ENCODE peak calls at places on chromosomes 4 and X, in six cellular contexts. One of them, this sample, is unnamed.

GRCh38 chr4:120830204-120830603 is 92.3 kb downstream of the PRDM5 start:
- DNase-seq in activated T-helper 1 cell treated with anti-CD3 and anti-CD28 coated beads, Interleukin-12 subunit alpha, Interleukin-12 subunit beta, Interleukin-2, Interleukin-4 antibody, amounts not matched to agents 30 ng/mL and 10 ng/mL and 1 ng/mL, durations not matched to agents 14 hours and 24 hours and 36 hours: no peak
- DNase-seq in MG63: no peak
- DNase-seq in neuronal stem cell: no peak
- DNase-seq in activated CD4-positive, alpha-beta T cell treated with anti-CD3 and anti-CD28 coated beads for 36 hours: no peak
- DNase-seq in T-helper 9 cell: no peak
- DNase-seq in this sample: no peak

GRCh38 chr4:102606846-102607440 is 105.8 kb downstream of the NFKB1 start:
- DNase-seq in activated T-helper 1 cell treated with anti-CD3 and anti-CD28 coated beads, Interleukin-12 subunit alpha, Interleukin-12 subunit beta, Interleukin-2, Interleukin-4 antibody, amounts not matched to agents 30 ng/mL and 10 ng/mL and 1 ng/mL, durations not matched to agents 14 hours and 24 hours and 36 hours: no peak
- DNase-seq in MG63: no peak
- DNase-seq in neuronal stem cell: no peak
- DNase-seq in activated CD4-positive, alpha-beta T cell treated with anti-CD3 and anti-CD28 coated beads for 36 hours: no peak
- DNase-seq in T-helper 9 cell: no peak
- DNase-seq in this sample: no peak

GRCh38 chrX:57289089-57289488 is 2.6 kb downstream of the FAAH2 start:
- DNase-seq in activated T-helper 1 cell treated with anti-CD3 and anti-CD28 coated beads, Interleukin-12 subunit alpha, Interleukin-12 subunit beta, Interleukin-2, Interleukin-4 antibody, amounts not matched to agents 30 ng/mL and 10 ng/mL and 1 ng/mL, durations not matched to agents 14 hours and 24 hours and 36 hours: no peak
- DNase-seq in MG63: no peak
- DNase-seq in neuronal stem cell: no peak
- DNase-seq in activated CD4-positive, alpha-beta T cell treated with anti-CD3 and anti-CD28 coated beads for 36 hours: no peak
- DNase-seq in T-helper 9 cell: no peak
- DNase-seq in this sample: no peak

GRCh38 chrX:50469206-50469605 is 1.4 kb downstream of the DGKK start:
- DNase-seq in activated T-helper 1 cell treated with anti-CD3 and anti-CD28 coated beads, Interleukin-12 subunit alpha, Interleukin-12 subunit beta, Interleukin-2, Interleukin-4 antibody, amounts not matched to agents 30 ng/mL and 10 ng/mL and 1 ng/mL, durations not matched to agents 14 hours and 24 hours and 36 hours: no peak
- DNase-seq in MG63: no peak
- DNase-seq in neuronal stem cell: no peak
- DNase-seq in activated CD4-positive, alpha-beta T cell treated with anti-CD3 and anti-CD28 coated beads for 36 hours: no peak
- DNase-seq in T-helper 9 cell: no peak
- DNase-seq in this sample: no peak

GRCh38 chr4:13918110-13918509 is 290.6 kb upstream of the BOD1L1 start:
- DNase-seq in activated T-helper 1 cell treated with anti-CD3 and anti-CD28 coated beads, Interleukin-12 subunit alpha, Interleukin-12 subunit beta, Interleukin-2, Interleukin-4 antibody, amounts not matched to agents 30 ng/mL and 10 ng/mL and 1 ng/mL, durations not matched to agents 14 hours and 24 hours and 36 hours: no peak
- DNase-seq in MG63: peak
- DNase-seq in neuronal stem cell: no peak
- DNase-seq in activated CD4-positive, alpha-beta T cell treated with anti-CD3 and anti-CD28 coated beads for 36 hours: no peak
- DNase-seq in T-helper 9 cell: no peak
- DNase-seq in this sample: no peak

GRCh38 chr4:78154972-78155371 is 97.8 kb downstream of the FRAS1 start:
- DNase-seq in activated T-helper 1 cell treated with anti-CD3 and anti-CD28 coated beads, Interleukin-12 subunit alpha, Interleukin-12 subunit beta, Interleukin-2, Interleukin-4 antibody, amounts not matched to agents 30 ng/mL and 10 ng/mL and 1 ng/mL, durations not matched to agents 14 hours and 24 hours and 36 hours: no peak
- DNase-seq in MG63: no peak
- DNase-seq in neuronal stem cell: no peak
- DNase-seq in activated CD4-positive, alpha-beta T cell treated with anti-CD3 and anti-CD28 coated beads for 36 hours: no peak
- DNase-seq in T-helper 9 cell: no peak
- DNase-seq in this sample: no peak

GRCh38 chr4:88575222-88575621 is 17.1 kb upstream of the HERC3 start:
- DNase-seq in activated T-helper 1 cell treated with anti-CD3 and anti-CD28 coated beads, Interleukin-12 subunit alpha, Interleukin-12 subunit beta, Interleukin-2, Interleukin-4 antibody, amounts not matched to agents 30 ng/mL and 10 ng/mL and 1 ng/mL, durations not matched to agents 14 hours and 24 hours and 36 hours: no peak
- DNase-seq in MG63: no peak
- DNase-seq in neuronal stem cell: no peak
- DNase-seq in activated CD4-positive, alpha-beta T cell treated with anti-CD3 and anti-CD28 coated beads for 36 hours: no peak
- DNase-seq in T-helper 9 cell: no peak
- DNase-seq in this sample: no peak

GRCh38 chrX:150052226-150052625 is 113.9 kb upstream of the EOLA2 start:
- DNase-seq in activated T-helper 1 cell treated with anti-CD3 and anti-CD28 coated beads, Interleukin-12 subunit alpha, Interleukin-12 subunit beta, Interleukin-2, Interleukin-4 antibody, amounts not matched to agents 30 ng/mL and 10 ng/mL and 1 ng/mL, durations not matched to agents 14 hours and 24 hours and 36 hours: no peak
- DNase-seq in MG63: no peak
- DNase-seq in neuronal stem cell: no peak
- DNase-seq in activated CD4-positive, alpha-beta T cell treated with anti-CD3 and anti-CD28 coated beads for 36 hours: no peak
- DNase-seq in T-helper 9 cell: no peak
- DNase-seq in this sample: no peak

GRCh38 chr4:14952352-14952751 is 49.9 kb upstream of the CPEB2 start:
- DNase-seq in activated T-helper 1 cell treated with anti-CD3 and anti-CD28 coated beads, Interleukin-12 subunit alpha, Interleukin-12 subunit beta, Interleukin-2, Interleukin-4 antibody, amounts not matched to agents 30 ng/mL and 10 ng/mL and 1 ng/mL, durations not matched to agents 14 hours and 24 hours and 36 hours: no peak
- DNase-seq in MG63: no peak
- DNase-seq in neuronal stem cell: no peak
- DNase-seq in activated CD4-positive, alpha-beta T cell treated with anti-CD3 and anti-CD28 coated beads for 36 hours: no peak
- DNase-seq in T-helper 9 cell: no peak
- DNase-seq in this sample: no peak

GRCh38 chr4:47383829-47384427 is 79.6 kb downstream of the COMMD8 start:
- DNase-seq in activated T-helper 1 cell treated with anti-CD3 and anti-CD28 coated beads, Interleukin-12 subunit alpha, Interleukin-12 subunit beta, Interleukin-2, Interleukin-4 antibody, amounts not matched to agents 30 ng/mL and 10 ng/mL and 1 ng/mL, durations not matched to agents 14 hours and 24 hours and 36 hours: no peak
- DNase-seq in MG63: no peak
- DNase-seq in neuronal stem cell: peak
- DNase-seq in activated CD4-positive, alpha-beta T cell treated with anti-CD3 and anti-CD28 coated beads for 36 hours: no peak
- DNase-seq in T-helper 9 cell: no peak
- DNase-seq in this sample: peak

GRCh38 chr4:67885727-67886126 is 1.9 kb upstream of the TMPRSS11D start:
- DNase-seq in activated T-helper 1 cell treated with anti-CD3 and anti-CD28 coated beads, Interleukin-12 subunit alpha, Interleukin-12 subunit beta, Interleukin-2, Interleukin-4 antibody, amounts not matched to agents 30 ng/mL and 10 ng/mL and 1 ng/mL, durations not matched to agents 14 hours and 24 hours and 36 hours: no peak
- DNase-seq in MG63: peak
- DNase-seq in neuronal stem cell: no peak
- DNase-seq in activated CD4-positive, alpha-beta T cell treated with anti-CD3 and anti-CD28 coated beads for 36 hours: no peak
- DNase-seq in T-helper 9 cell: no peak
- DNase-seq in this sample: no peak

GRCh38 chr4:2071912-2072867 is 13.1 kb downstream of the NAT8L start:
- DNase-seq in activated T-helper 1 cell treated with anti-CD3 and anti-CD28 coated beads, Interleukin-12 subunit alpha, Interleukin-12 subunit beta, Interleukin-2, Interleukin-4 antibody, amounts not matched to agents 30 ng/mL and 10 ng/mL and 1 ng/mL, durations not matched to agents 14 hours and 24 hours and 36 hours: no peak
- DNase-seq in MG63: no peak
- DNase-seq in neuronal stem cell: no peak
- DNase-seq in activated CD4-positive, alpha-beta T cell treated with anti-CD3 and anti-CD28 coated beads for 36 hours: no peak
- DNase-seq in T-helper 9 cell: no peak
- DNase-seq in this sample: no peak

GRCh38 chr4:179855471-179855870 is 2387.7 kb upstream of the TENM3 start:
- DNase-seq in activated T-helper 1 cell treated with anti-CD3 and anti-CD28 coated beads, Interleukin-12 subunit alpha, Interleukin-12 subunit beta, Interleukin-2, Interleukin-4 antibody, amounts not matched to agents 30 ng/mL and 10 ng/mL and 1 ng/mL, durations not matched to agents 14 hours and 24 hours and 36 hours: no peak
- DNase-seq in MG63: peak
- DNase-seq in neuronal stem cell: no peak
- DNase-seq in activated CD4-positive, alpha-beta T cell treated with anti-CD3 and anti-CD28 coated beads for 36 hours: no peak
- DNase-seq in T-helper 9 cell: no peak
- DNase-seq in this sample: no peak

GRCh38 chrX:150880808-150881165 is 17.7 kb downstream of the CD99L2 start:
- DNase-seq in activated T-helper 1 cell treated with anti-CD3 and anti-CD28 coated beads, Interleukin-12 subunit alpha, Interleukin-12 subunit beta, Interleukin-2, Interleukin-4 antibody, amounts not matched to agents 30 ng/mL and 10 ng/mL and 1 ng/mL, durations not matched to agents 14 hours and 24 hours and 36 hours: no peak
- DNase-seq in MG63: no peak
- DNase-seq in neuronal stem cell: no peak
- DNase-seq in activated CD4-positive, alpha-beta T cell treated with anti-CD3 and anti-CD28 coated beads for 36 hours: no peak
- DNase-seq in T-helper 9 cell: no peak
- DNase-seq in this sample: no peak

GRCh38 chrX:56994375-56995270 is 718 bp downstream of the SPIN3 start:
- DNase-seq in activated T-helper 1 cell treated with anti-CD3 and anti-CD28 coated beads, Interleukin-12 subunit alpha, Interleukin-12 subunit beta, Interleukin-2, Interleukin-4 antibody, amounts not matched to agents 30 ng/mL and 10 ng/mL and 1 ng/mL, durations not matched to agents 14 hours and 24 hours and 36 hours: no peak
- DNase-seq in MG63: no peak
- DNase-seq in neuronal stem cell: no peak
- DNase-seq in activated CD4-positive, alpha-beta T cell treated with anti-CD3 and anti-CD28 coated beads for 36 hours: no peak
- DNase-seq in T-helper 9 cell: no peak
- DNase-seq in this sample: no peak

GRCh38 chrX:69293776-69294601 is 128.7 kb upstream of the PJA1 start:
- DNase-seq in activated T-helper 1 cell treated with anti-CD3 and anti-CD28 coated beads, Interleukin-12 subunit alpha, Interleukin-12 subunit beta, Interleukin-2, Interleukin-4 antibody, amounts not matched to agents 30 ng/mL and 10 ng/mL and 1 ng/mL, durations not matched to agents 14 hours and 24 hours and 36 hours: no peak
- DNase-seq in MG63: no peak
- DNase-seq in neuronal stem cell: no peak
- DNase-seq in activated CD4-positive, alpha-beta T cell treated with anti-CD3 and anti-CD28 coated beads for 36 hours: no peak
- DNase-seq in T-helper 9 cell: no peak
- DNase-seq in this sample: no peak

GRCh38 chr4:166903408-166903807 is 330.9 kb downstream of the SPOCK3 start:
- DNase-seq in activated T-helper 1 cell treated with anti-CD3 and anti-CD28 coated beads, Interleukin-12 subunit alpha, Interleukin-12 subunit beta, Interleukin-2, Interleukin-4 antibody, amounts not matched to agents 30 ng/mL and 10 ng/mL and 1 ng/mL, durations not matched to agents 14 hours and 24 hours and 36 hours: no peak
- DNase-seq in MG63: no peak
- DNase-seq in neuronal stem cell: no peak
- DNase-seq in activated CD4-positive, alpha-beta T cell treated with anti-CD3 and anti-CD28 coated beads for 36 hours: no peak
- DNase-seq in T-helper 9 cell: no peak
- DNase-seq in this sample: no peak

GRCh38 chr4:10106421-10107039 is 10.1 kb downstream of the WDR1 start:
- DNase-seq in activated T-helper 1 cell treated with anti-CD3 and anti-CD28 coated beads, Interleukin-12 subunit alpha, Interleukin-12 subunit beta, Interleukin-2, Interleukin-4 antibody, amounts not matched to agents 30 ng/mL and 10 ng/mL and 1 ng/mL, durations not matched to agents 14 hours and 24 hours and 36 hours: peak
- DNase-seq in MG63: peak
- DNase-seq in neuronal stem cell: no peak
- DNase-seq in activated CD4-positive, alpha-beta T cell treated with anti-CD3 and anti-CD28 coated beads for 36 hours: peak
- DNase-seq in T-helper 9 cell: peak
- DNase-seq in this sample: no peak

GRCh38 chr4:67721317-67721769 is 20.4 kb upstream of the UBA6 start:
- DNase-seq in activated T-helper 1 cell treated with anti-CD3 and anti-CD28 coated beads, Interleukin-12 subunit alpha, Interleukin-12 subunit beta, Interleukin-2, Interleukin-4 antibody, amounts not matched to agents 30 ng/mL and 10 ng/mL and 1 ng/mL, durations not matched to agents 14 hours and 24 hours and 36 hours: no peak
- DNase-seq in MG63: no peak
- DNase-seq in neuronal stem cell: no peak
- DNase-seq in activated CD4-positive, alpha-beta T cell treated with anti-CD3 and anti-CD28 coated beads for 36 hours: no peak
- DNase-seq in T-helper 9 cell: no peak
- DNase-seq in this sample: no peak

GRCh38 chr4:111323496-111323895 is 700.6 kb upstream of the PITX2 start:
- DNase-seq in activated T-helper 1 cell treated with anti-CD3 and anti-CD28 coated beads, Interleukin-12 subunit alpha, Interleukin-12 subunit beta, Interleukin-2, Interleukin-4 antibody, amounts not matched to agents 30 ng/mL and 10 ng/mL and 1 ng/mL, durations not matched to agents 14 hours and 24 hours and 36 hours: no peak
- DNase-seq in MG63: no peak
- DNase-seq in neuronal stem cell: no peak
- DNase-seq in activated CD4-positive, alpha-beta T cell treated with anti-CD3 and anti-CD28 coated beads for 36 hours: no peak
- DNase-seq in T-helper 9 cell: no peak
- DNase-seq in this sample: no peak

GRCh38 chrX:71098302-71098701 is 2.7 kb downstream of the FOXO4 start:
- DNase-seq in activated T-helper 1 cell treated with anti-CD3 and anti-CD28 coated beads, Interleukin-12 subunit alpha, Interleukin-12 subunit beta, Interleukin-2, Interleukin-4 antibody, amounts not matched to agents 30 ng/mL and 10 ng/mL and 1 ng/mL, durations not matched to agents 14 hours and 24 hours and 36 hours: peak
- DNase-seq in MG63: peak
- DNase-seq in neuronal stem cell: no peak
- DNase-seq in activated CD4-positive, alpha-beta T cell treated with anti-CD3 and anti-CD28 coated beads for 36 hours: peak
- DNase-seq in T-helper 9 cell: peak
- DNase-seq in this sample: peak

GRCh38 chr4:6121276-6121850 is 79.0 kb downstream of the JAKMIP1 start:
- DNase-seq in activated T-helper 1 cell treated with anti-CD3 and anti-CD28 coated beads, Interleukin-12 subunit alpha, Interleukin-12 subunit beta, Interleukin-2, Interleukin-4 antibody, amounts not matched to agents 30 ng/mL and 10 ng/mL and 1 ng/mL, durations not matched to agents 14 hours and 24 hours and 36 hours: no peak
- DNase-seq in MG63: no peak
- DNase-seq in neuronal stem cell: no peak
- DNase-seq in activated CD4-positive, alpha-beta T cell treated with anti-CD3 and anti-CD28 coated beads for 36 hours: no peak
- DNase-seq in T-helper 9 cell: no peak
- DNase-seq in this sample: no peak

GRCh38 chr4:86300516-86300915 is 59.3 kb downstream of the MAPK10 start:
- DNase-seq in activated T-helper 1 cell treated with anti-CD3 and anti-CD28 coated beads, Interleukin-12 subunit alpha, Interleukin-12 subunit beta, Interleukin-2, Interleukin-4 antibody, amounts not matched to agents 30 ng/mL and 10 ng/mL and 1 ng/mL, durations not matched to agents 14 hours and 24 hours and 36 hours: no peak
- DNase-seq in MG63: no peak
- DNase-seq in neuronal stem cell: no peak
- DNase-seq in activated CD4-positive, alpha-beta T cell treated with anti-CD3 and anti-CD28 coated beads for 36 hours: no peak
- DNase-seq in T-helper 9 cell: no peak
- DNase-seq in this sample: no peak

GRCh38 chrX:154373340-154374306 is 811 bp downstream of the FLNA start:
- DNase-seq in activated T-helper 1 cell treated with anti-CD3 and anti-CD28 coated beads, Interleukin-12 subunit alpha, Interleukin-12 subunit beta, Interleukin-2, Interleukin-4 antibody, amounts not matched to agents 30 ng/mL and 10 ng/mL and 1 ng/mL, durations not matched to agents 14 hours and 24 hours and 36 hours: no peak
- DNase-seq in MG63: peak
- DNase-seq in neuronal stem cell: no peak
- DNase-seq in activated CD4-positive, alpha-beta T cell treated with anti-CD3 and anti-CD28 coated beads for 36 hours: peak
- DNase-seq in T-helper 9 cell: no peak
- DNase-seq in this sample: peak

GRCh38 chrX:7192871-7193270 is 44.9 kb upstream of the PUDP start:
- DNase-seq in activated T-helper 1 cell treated with anti-CD3 and anti-CD28 coated beads, Interleukin-12 subunit alpha, Interleukin-12 subunit beta, Interleukin-2, Interleukin-4 antibody, amounts not matched to agents 30 ng/mL and 10 ng/mL and 1 ng/mL, durations not matched to agents 14 hours and 24 hours and 36 hours: no peak
- DNase-seq in MG63: no peak
- DNase-seq in neuronal stem cell: no peak
- DNase-seq in activated CD4-positive, alpha-beta T cell treated with anti-CD3 and anti-CD28 coated beads for 36 hours: no peak
- DNase-seq in T-helper 9 cell: no peak
- DNase-seq in this sample: no peak